ENCODE peak calls at places on chromosomes 12 and 14, in ten cellular contexts. T, B, M, L, D, P, U, C, F and O are unnamed samples.
A peak's percentile ranks its signal among the peaks of the same experiment; 100 is the strongest.

GRCh38 chr12:95874452-95874851 is 15.7 kb downstream of the SNRPF start:
- DNase-seq in F (no peak), B (peak; percentile 20), C (no peak), T (no peak), U (no peak), P (no peak), L (no peak), D (no peak), M (peak; percentile 78), O (no peak)

GRCh38 chr12:24252580-24252979 is 303.1 kb upstream of the SOX5 start:
- DNase-seq in B (no peak), P (no peak), M (no peak), U (no peak), F (no peak), T (no peak), C (no peak), L (no peak), D (no peak), O (no peak)

GRCh38 chr14:51395361-51395849 is 155.4 kb downstream of the TMX1 start:
- DNase-seq in P (no peak), U (no peak), D (peak; percentile 84), B (peak; percentile 12), T (no peak), L (no peak), C (no peak), M (peak; percentile 64), F (peak; percentile 91), O (no peak)

GRCh38 chr12:105334568-105334967 is 4.1 kb downstream of the C12orf75 start:
- DNase-seq in M (no peak), P (no peak), C (no peak), T (no peak), L (no peak), F (no peak), B (no peak), D (peak; percentile 88), U (no peak), O (no peak)

GRCh38 chr14:93954900-93955891 is 21.2 kb downstream of the ASB2 start:
- DNase-seq in C (peak; percentile 36), B (no peak), P (peak; percentile 58), T (no peak), L (peak; percentile 74), F (no peak), U (no peak), D (no peak), M (no peak), O (no peak)

GRCh38 chr14:74763803-74764531 is 851 bp downstream of the YLPM1 start:
- DNase-seq in C (no peak), D (peak; percentile 29), T (peak; percentile 10), P (peak; percentile 6), B (no peak), F (no peak), U (no peak), M (peak; percentile 58), L (peak; percentile 15), O (peak; percentile 5)

GRCh38 chr14:68941820-68942219 is 37.3 kb downstream of the ACTN1 start:
- DNase-seq in F (peak; percentile 84), C (no peak), U (no peak), T (no peak), L (no peak), M (peak; percentile 95), B (peak; percentile 78), P (no peak), D (peak; percentile 95), O (no peak)

GRCh38 chr14:103118019-103118662 is 5.1 kb upstream of the TNFAIP2 start:
- DNase-seq in M (peak; percentile 62), L (peak; percentile 37), P (no peak), B (no peak), D (no peak), T (no peak), C (no peak), U (no peak), F (no peak), O (no peak)

GRCh38 chr14:54617467-54617866 is 50.5 kb downstream of the SAMD4A start:
- DNase-seq in T (no peak), B (no peak), U (no peak), M (no peak), C (no peak), L (no peak), P (no peak), D (peak; percentile 51), F (no peak), O (no peak)

GRCh38 chr14:96096639-96097610 is 57.8 kb downstream of the C14orf132 start:
- DNase-seq in T (no peak), L (no peak), M (peak; percentile 39), U (no peak), D (no peak), C (no peak), F (no peak), B (no peak), P (no peak), O (no peak)

GRCh38 chr14:33738481-33738880 is 212.4 kb downstream of the EGLN3 start:
- DNase-seq in M (no peak), P (no peak), B (no peak), C (no peak), F (no peak), T (no peak), D (no peak), L (no peak), U (no peak), O (no peak)

GRCh38 chr14:105198588-105198987 is 17.5 kb upstream of the NUDT14 start:
- DNase-seq in F (no peak), P (no peak), D (no peak), B (no peak), M (peak; percentile 63), C (no peak), T (no peak), L (no peak), U (no peak), O (no peak)

GRCh38 chr12:54759751-54760150 is 94.6 kb upstream of the MUCL1 start:
- DNase-seq in C (no peak), L (peak; percentile 71), B (peak; percentile 43), F (no peak), P (no peak), T (no peak), M (peak; percentile 84), D (peak; percentile 26), U (no peak), O (no peak)

GRCh38 chr14:20031058-20031457 is 4.8 kb downstream of the OR4K13 start:
- DNase-seq in C (no peak), P (no peak), L (no peak), B (no peak), T (no peak), D (no peak), U (no peak), F (no peak), M (no peak), O (no peak)

GRCh38 chr12:93060666-93061413 is 131.7 kb upstream of the EEA1 start:
- DNase-seq in P (no peak), B (no peak), C (no peak), T (no peak), F (no peak), D (peak; percentile 78), M (peak; percentile 53), U (no peak), L (no peak), O (no peak)

GRCh38 chr14:59055439-59056045 is 132.9 kb upstream of the DAAM1 start:
- DNase-seq in M (peak; percentile 69), C (no peak), U (peak; percentile 20), B (peak; percentile 28), F (peak; percentile 9), D (peak; percentile 63), T (peak; percentile 16), P (peak; percentile 5), L (peak; percentile 27), O (peak; percentile 15)

GRCh38 chr14:63766616-63767015 is 38.8 kb upstream of the SGPP1 start:
- DNase-seq in T (no peak), P (no peak), M (no peak), U (no peak), L (no peak), F (no peak), C (no peak), D (no peak), B (no peak), O (no peak)

GRCh38 chr12:122886851-122887816 is 8.8 kb downstream of the VPS37B start:
- DNase-seq in U (no peak), L (no peak), D (peak; percentile 65), P (no peak), C (no peak), B (no peak), T (peak; percentile 45), F (no peak), M (peak; percentile 59), O (no peak)

GRCh38 chr14:67241416-67242362 is at the start of gene PALS1:
- DNase-seq in U (no peak), M (no peak), D (peak; percentile 90), F (peak; percentile 39), P (peak; percentile 11), C (no peak), B (no peak), T (no peak), L (peak; percentile 78), O (no peak)

GRCh38 chr14:61911534-61911933 is 149.3 kb downstream of the SNAPC1 start:
- DNase-seq in F (no peak), D (no peak), T (no peak), M (no peak), P (no peak), C (no peak), B (no peak), U (peak; percentile 16), L (no peak), O (peak; percentile 67)

GRCh38 chr12:54439521-54440255 is 20.6 kb upstream of the ITGA5 start:
- DNase-seq in D (peak; percentile 72), P (no peak), U (no peak), T (no peak), M (peak; percentile 65), B (no peak), F (peak; percentile 27), L (peak; percentile 77), C (no peak), O (no peak)

GRCh38 chr12:112148031-112148513 is 22.7 kb downstream of the TRAFD1 start:
- DNase-seq in L (no peak), T (no peak), B (no peak), P (no peak), D (peak; percentile 92), M (peak; percentile 31), U (no peak), F (no peak), C (no peak), O (no peak)

GRCh38 chr14:104350463-104351185 is 212.2 kb downstream of the KIF26A start:
- DNase-seq in L (no peak), D (peak; percentile 2), M (peak; percentile 20), B (no peak), C (no peak), T (no peak), U (no peak), F (no peak), P (no peak), O (no peak)